ENCODE peak calls at places on chromosomes 1 and 21, in seven cellular contexts. M is left lung, R is OCI-LY7, O is GM12865, X is epithelial cell of esophagus, F is H1, H is cardiac fibroblast. Z is an unnamed sample.

GRCh38 chr1:209641216-209642181 is 10.7 kb downstream of the LAMB3 start:
- DNase-seq in M (no peak), R (no peak), O (peak), X (no peak), F (no peak), H (peak), Z (no peak)

GRCh38 chr1:225962440-225962975 is 21.5 kb upstream of the LEFTY2 start:
- DNase-seq in M (peak), R (peak), O (peak), X (no peak), F (no peak), H (peak), Z (peak)

GRCh38 chr1:60132985-60133673 is 59.6 kb upstream of the C1orf87 start:
- DNase-seq in M (no peak), R (no peak), O (no peak), X (peak), F (no peak), H (peak), Z (no peak)

GRCh38 chr1:39425634-39426033 is 65.8 kb upstream of the BMP8A start:
- DNase-seq in M (no peak), R (no peak), O (no peak), X (no peak), F (no peak), H (no peak), Z (no peak)

GRCh38 chr1:60146884-60147283 is 73.3 kb upstream of the C1orf87 start:
- DNase-seq in M (no peak), R (no peak), O (no peak), X (no peak), F (no peak), H (no peak), Z (no peak)

GRCh38 chr1:70319750-70320149 is 34.8 kb downstream of the ANKRD13C start:
- DNase-seq in M (no peak), R (no peak), O (no peak), X (peak), F (no peak), H (peak), Z (no peak)

GRCh38 chr1:103125219-103125618 is 16.9 kb upstream of the COL11A1 start:
- DNase-seq in M (no peak), R (no peak), O (no peak), X (peak), F (no peak), H (peak), Z (no peak)

GRCh38 chr1:6688001-6688400 is 13.6 kb downstream of the DNAJC11 start:
- DNase-seq in M (no peak), R (no peak), O (no peak), X (peak), F (no peak), H (peak), Z (no peak)

GRCh38 chr21:45982758-45983731 is 1.5 kb downstream of the COL6A1 start:
- DNase-seq in M (peak), R (no peak), O (no peak), X (no peak), F (no peak), H (no peak), Z (no peak)

GRCh38 chr1:208988811-208989222 is 594.7 kb upstream of the CAMK1G start:
- DNase-seq in M (no peak), R (peak), O (peak), X (peak), F (no peak), H (peak), Z (no peak)

GRCh38 chr1:51168266-51168845 is 66.3 kb downstream of the C1orf185 start:
- DNase-seq in M (no peak), R (no peak), O (peak), X (no peak), F (no peak), H (peak), Z (no peak)

GRCh38 chr1:186869829-186870228 is 41.1 kb downstream of the PLA2G4A start:
- DNase-seq in M (no peak), R (no peak), O (peak), X (no peak), F (no peak), H (no peak), Z (no peak)

GRCh38 chr1:244645414-244645813 is 7.5 kb upstream of the DESI2 start:
- DNase-seq in M (no peak), R (no peak), O (no peak), X (no peak), F (no peak), H (no peak), Z (no peak)

GRCh38 chr1:152151646-152152045 is 7.4 kb downstream of the RPTN start:
- DNase-seq in M (no peak), R (no peak), O (no peak), X (no peak), F (no peak), H (no peak), Z (no peak)

GRCh38 chr21:42315296-42315891 is at the start of gene TFF3:
- DNase-seq in M (peak), R (no peak), O (no peak), X (peak), F (no peak), H (no peak), Z (no peak)

GRCh38 chr1:6819641-6820040 is 34.4 kb downstream of the CAMTA1 start:
- DNase-seq in M (no peak), R (no peak), O (no peak), X (no peak), F (no peak), H (no peak), Z (no peak)

GRCh38 chr1:198174297-198174696 is 17.5 kb downstream of the NEK7 start:
- DNase-seq in M (no peak), R (no peak), O (peak), X (no peak), F (no peak), H (no peak), Z (no peak)

GRCh38 chr1:187987236-187987776 is 1158.6 kb downstream of the PLA2G4A start:
- DNase-seq in M (no peak), R (no peak), O (peak), X (peak), F (no peak), H (no peak), Z (no peak)

GRCh38 chr21:26070822-26071425 is 99.6 kb downstream of the APP start:
- DNase-seq in M (no peak), R (peak), O (peak), X (peak), F (no peak), H (peak), Z (no peak)

GRCh38 chr1:12631571-12631970 is 12.3 kb upstream of the AADACL4 start:
- DNase-seq in M (no peak), R (no peak), O (no peak), X (no peak), F (no peak), H (no peak), Z (no peak)

GRCh38 chr1:88847618-88848017 is 43.7 kb downstream of the GTF2B start:
- DNase-seq in M (no peak), R (no peak), O (no peak), X (no peak), F (no peak), H (no peak), Z (no peak)

GRCh38 chr1:111600886-111601386 is 18.7 kb upstream of the RAP1A start:
- DNase-seq in M (no peak), R (peak), O (peak), X (peak), F (no peak), H (no peak), Z (no peak)

GRCh38 chr1:155073377-155074272 is 5.0 kb upstream of the EFNA3 start:
- DNase-seq in M (peak), R (peak), O (no peak), X (peak), F (no peak), H (no peak), Z (no peak)

GRCh38 chr21:36613064-36613463 is 85.9 kb upstream of the SIM2 start:
- DNase-seq in M (no peak), R (no peak), O (no peak), X (peak), F (no peak), H (no peak), Z (no peak)

GRCh38 chr1:88867743-88868521 is 23.4 kb downstream of the GTF2B start:
- DNase-seq in M (no peak), R (no peak), O (no peak), X (no peak), F (no peak), H (peak), Z (no peak)

GRCh38 chr1:56436912-56437403 is 142.4 kb downstream of the PLPP3 start:
- DNase-seq in M (no peak), R (no peak), O (no peak), X (no peak), F (peak), H (no peak), Z (no peak)

GRCh38 chr1:25692560-25692959 is 76.0 kb downstream of the MAN1C1 start:
- DNase-seq in M (no peak), R (peak), O (peak), X (no peak), F (no peak), H (no peak), Z (no peak)
- TF ChIP-seq CTCF in M (peak), R (peak), O (peak), X (peak), F (peak), H (peak), Z (peak)

GRCh38 chr1:121522061-121522759 is 337.4 kb downstream of the SRGAP2C start:
- DNase-seq in M (no peak), R (no peak), O (no peak), X (peak), F (no peak), H (no peak), Z (no peak)
- TF ChIP-seq CTCF in M (no peak), R (no peak), O (no peak), X (no peak), F (no peak), H (no peak), Z (no peak)

GRCh38 chr21:31857096-31857495 is 15.7 kb upstream of the HUNK start:
- DNase-seq in M (no peak), R (no peak), O (no peak), X (no peak), F (no peak), H (no peak), Z (no peak)

GRCh38 chr21:31862078-31862477 is 10.7 kb upstream of the HUNK start:
- DNase-seq in M (no peak), R (no peak), O (no peak), X (peak), F (no peak), H (no peak), Z (no peak)

GRCh38 chr21:31865429-31865970 is 7.3 kb upstream of the HUNK start:
- DNase-seq in M (no peak), R (no peak), O (no peak), X (no peak), F (no peak), H (no peak), Z (no peak)

GRCh38 chr21:31866077-31866511 is 6.7 kb upstream of the HUNK start:
- DNase-seq in M (peak), R (peak), O (peak), X (peak), F (peak), H (peak), Z (peak)

DNA sequence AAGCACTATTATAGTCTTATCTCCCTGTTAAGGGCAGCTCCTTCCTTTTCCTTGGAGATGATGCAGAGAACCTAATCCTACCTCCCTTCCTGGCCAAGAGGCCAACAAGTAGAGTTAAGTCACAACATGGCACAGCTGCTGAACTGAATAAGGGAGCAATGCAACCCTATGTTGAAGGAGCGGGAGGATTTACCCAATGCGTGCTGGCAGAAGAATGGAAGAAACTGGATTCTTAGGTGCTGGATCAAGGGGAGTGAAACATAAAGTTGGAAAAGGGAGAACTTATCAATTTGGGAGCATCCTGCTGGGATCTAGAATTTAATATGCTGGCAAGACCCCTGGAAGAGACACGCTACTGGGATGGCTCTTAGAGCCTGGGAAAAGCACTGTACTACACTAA is 12.0 kb upstream of the HUNK start:
- DNase-seq in M (no peak), R (no peak), O (no peak), X (no peak), F (no peak), H (no peak), Z (no peak)
- TF ChIP-seq CTCF in M (no peak), R (no peak), O (no peak), X (no peak), F (no peak), H (no peak), Z (no peak)

DNA sequence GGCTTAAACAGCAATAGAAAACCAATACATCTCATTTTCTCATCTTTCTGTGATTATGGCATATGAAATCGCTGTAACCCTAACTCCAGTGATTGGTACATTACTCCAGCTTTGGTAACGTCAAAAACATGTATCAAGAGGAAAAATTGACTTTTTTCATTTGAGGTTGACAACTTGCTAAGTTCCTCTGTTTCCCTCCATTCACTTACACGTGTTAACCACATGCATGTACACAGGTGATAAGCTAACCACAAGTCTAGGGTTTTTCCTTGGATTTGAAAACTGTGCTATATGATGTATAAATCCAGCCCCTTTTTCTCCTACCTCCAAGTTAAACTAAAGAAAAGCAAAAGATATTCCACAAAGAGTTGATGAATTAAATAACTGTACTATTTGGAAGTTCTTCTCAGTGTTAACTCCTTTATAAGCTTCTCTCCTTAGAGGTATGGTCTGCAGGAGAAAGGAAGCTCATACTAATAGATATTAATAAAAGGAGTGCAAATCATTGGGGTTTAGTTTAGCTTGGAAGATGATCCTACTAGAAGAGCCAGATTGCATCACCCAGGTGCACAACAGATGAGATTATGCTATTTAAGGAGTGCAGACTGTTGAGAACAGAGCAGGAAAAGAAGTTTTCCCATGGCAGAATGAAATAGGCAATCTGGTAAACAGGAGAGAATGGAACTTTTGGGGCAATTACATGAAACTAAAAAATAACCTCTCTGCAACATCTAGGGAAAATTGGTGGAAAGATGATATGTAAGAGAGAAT is 277.9 kb downstream of the GRIK1 start:
- DNase-seq in M (no peak), R (no peak), O (no peak), X (no peak), F (no peak), H (no peak), Z (no peak)
- TF ChIP-seq CTCF in M (no peak), R (no peak), O (no peak), X (no peak), F (no peak), H (no peak), Z (no peak)

GRCh38 chr1:116414364-116414763 is 41.3 kb downstream of the ATP1A1 start:
- DNase-seq in M (no peak), R (no peak), O (no peak), X (no peak), F (no peak), H (no peak), Z (no peak)

GRCh38 chr1:116417678-116418077 is 44.6 kb downstream of the ATP1A1 start:
- DNase-seq in M (no peak), R (no peak), O (no peak), X (no peak), F (no peak), H (no peak), Z (no peak)

GRCh38 chr1:116415200-116415698 is 42.2 kb downstream of the ATP1A1 start:
- DNase-seq in M (no peak), R (no peak), O (no peak), X (no peak), F (no peak), H (no peak), Z (no peak)

GRCh38 chr1:116416854-116417513 is 43.9 kb downstream of the ATP1A1 start:
- DNase-seq in M (no peak), R (no peak), O (no peak), X (no peak), F (no peak), H (no peak), Z (no peak)

GRCh38 chr1:116415699-116416533 is 42.9 kb downstream of the ATP1A1 start:
- DNase-seq in M (no peak), R (no peak), O (no peak), X (no peak), F (no peak), H (no peak), Z (no peak)
- TF ChIP-seq CTCF in M (no peak), R (no peak), O (no peak), X (no peak), F (peak), H (peak), Z (no peak)

DNA sequence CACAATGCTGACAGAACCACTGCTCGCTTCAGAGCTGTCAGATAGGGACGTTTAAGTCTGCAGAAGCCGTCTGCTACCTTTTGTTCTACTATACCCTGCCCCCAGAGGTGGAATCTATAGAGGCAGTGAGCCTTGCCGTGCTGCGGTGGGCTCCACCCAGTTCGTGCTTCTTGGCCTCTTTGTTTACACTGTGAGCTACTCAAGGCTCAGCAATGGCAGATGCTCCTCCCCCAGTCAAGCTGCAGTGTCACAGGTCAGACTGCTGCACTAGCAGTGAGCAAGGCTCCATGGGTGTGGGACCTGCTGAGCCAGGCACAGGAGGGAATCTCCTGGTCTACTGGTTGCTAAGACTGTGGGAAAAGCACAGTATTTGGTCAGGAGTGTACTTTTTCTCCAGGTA is 47.1 kb downstream of the LEPR start:
- DNase-seq in M (no peak), R (no peak), O (peak), X (peak), F (peak), H (peak), Z (no peak)
- TF ChIP-seq CTCF in M (no peak), R (no peak), O (no peak), X (no peak), F (peak), H (no peak), Z (no peak)

GRCh38 chr1:940121-941026 is 16.7 kb downstream of the SAMD11 start:
- DNase-seq in M (peak), R (no peak), O (no peak), X (peak), F (no peak), H (no peak), Z (no peak)
- TF ChIP-seq CTCF in M (no peak), R (no peak), O (no peak), X (no peak), F (no peak), H (no peak), Z (no peak)

GRCh38 chr1:143652187-143652586 is 319.6 kb downstream of the FAM72C start:
- DNase-seq in M (no peak), R (no peak), O (no peak), X (no peak), F (no peak), H (no peak), Z (no peak)
- TF ChIP-seq CTCF in M (no peak), R (no peak), O (no peak), X (no peak), F (no peak), H (no peak), Z (no peak)

DNA sequence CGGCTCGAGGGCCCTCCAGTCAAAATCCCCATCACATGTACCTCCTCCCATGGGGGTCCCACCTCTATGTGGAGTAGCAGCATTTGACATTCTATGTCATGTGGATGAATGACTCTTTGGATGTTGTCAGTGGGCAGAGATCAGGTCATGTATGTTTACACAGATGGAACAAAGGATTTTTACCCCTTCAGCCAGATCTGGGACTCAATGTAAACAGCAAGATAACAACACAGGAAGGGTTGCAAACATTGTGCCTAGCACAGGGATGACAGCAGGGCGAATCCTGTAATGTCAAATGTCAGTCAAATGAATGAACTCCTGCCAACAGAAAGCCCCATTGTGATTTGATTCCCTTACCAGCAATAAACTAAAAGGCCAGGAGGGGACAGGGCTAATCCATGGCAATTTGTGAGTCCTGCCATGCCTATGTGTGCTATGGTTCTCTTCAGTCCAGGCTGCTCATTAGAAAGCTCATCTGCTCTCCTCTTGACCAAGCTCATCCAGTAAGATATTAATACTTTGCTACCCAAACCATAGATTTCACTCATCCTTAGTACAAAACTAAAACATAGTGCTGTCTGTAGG is 60.3 kb downstream of the PGBD5 start:
- DNase-seq in M (no peak), R (no peak), O (no peak), X (no peak), F (no peak), H (no peak), Z (no peak)
- TF ChIP-seq CTCF in M (no peak), R (peak), O (no peak), X (no peak), F (peak), H (peak), Z (no peak)

DNA sequence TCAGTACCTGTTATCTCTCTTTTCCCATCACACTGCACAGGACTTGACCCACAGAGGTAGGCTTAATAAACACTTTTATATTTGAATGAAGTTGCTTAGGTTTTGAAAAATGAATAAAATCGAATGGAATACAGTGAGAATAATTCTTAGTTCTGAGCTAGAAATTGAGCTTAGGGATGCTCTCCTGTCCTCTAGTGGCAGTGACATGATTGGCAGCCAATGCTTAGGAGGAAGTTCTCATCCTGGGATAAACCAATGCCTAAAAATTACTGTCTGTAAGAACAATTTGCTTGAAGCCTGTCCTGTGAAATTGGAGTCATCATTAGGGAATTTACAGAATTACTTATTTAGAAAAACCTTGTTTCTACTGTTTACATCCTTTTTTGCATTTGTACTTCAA is 21.3 kb upstream of the CYP4X1 start:
- DNase-seq in M (no peak), R (peak), O (no peak), X (peak), F (no peak), H (no peak), Z (no peak)
- TF ChIP-seq CTCF in M (peak), R (peak), O (peak), X (peak), F (peak), H (peak), Z (no peak)